ENCODE peak calls at places on chromosome 9, in six cellular contexts. Q, O, F, G, M and Y are unnamed samples.

GRCh38 chr9:128304151-128304970 is 17.9 kb downstream of the TRUB2 start:
- DNase-seq in M (no peak), G (peak; percentile 11), O (no peak), Q (no peak), F (no peak), Y (no peak)

GRCh38 chr9:131669234-131670172 is 70.4 kb downstream of the RAPGEF1 start:
- DNase-seq in Q (no peak), O (no peak), M (no peak), F (no peak), G (no peak), Y (no peak)

GRCh38 chr9:12702160-12702758 is 9.1 kb downstream of the TYRP1 start:
- DNase-seq in G (peak; percentile 62), F (peak; percentile 29), Q (no peak), M (peak; percentile 60), O (peak; percentile 57), Y (peak; percentile 34)

GRCh38 chr9:113463418-113464285 is at the start of gene RGS3:
- DNase-seq in F (no peak), O (peak; percentile 77), G (no peak), Q (peak; percentile 75), M (no peak), Y (no peak)

GRCh38 chr9:74777136-74777879 is 110.4 kb downstream of the TRPM6 start:
- DNase-seq in F (peak; percentile 19), Q (no peak), O (peak; percentile 51), G (peak; percentile 57), M (peak; percentile 55), Y (peak; percentile 46)

GRCh38 chr9:127516835-127517607 is 65.7 kb downstream of the LRSAM1 start:
- DNase-seq in O (no peak), G (no peak), Q (no peak), F (no peak), M (no peak), Y (no peak)

GRCh38 chr9:108978121-108978694 is 35.1 kb downstream of the CTNNAL1 start:
- DNase-seq in G (no peak), F (no peak), Q (no peak), M (no peak), O (no peak), Y (peak; percentile 20)

GRCh38 chr9:136247947-136248637 is 2.5 kb upstream of the QSOX2 start:
- DNase-seq in Q (no peak), M (no peak), O (no peak), F (no peak), G (no peak), Y (no peak)

GRCh38 chr9:80648336-80648735 is 1041.0 kb downstream of the TLE1 start:
- DNase-seq in O (no peak), G (no peak), F (no peak), M (peak; percentile 78), Q (no peak), Y (no peak)

GRCh38 chr9:82930116-82930515 is 132.8 kb downstream of the RASEF start:
- DNase-seq in F (no peak), M (no peak), G (no peak), Q (no peak), O (no peak), Y (no peak)

GRCh38 chr9:117160254-117160653 is 254.6 kb downstream of the ASTN2 start:
- DNase-seq in G (no peak), O (no peak), Q (no peak), F (no peak), M (no peak), Y (no peak)

GRCh38 chr9:113566011-113566711 is 102.6 kb downstream of the RGS3 start:
- DNase-seq in Q (no peak), O (no peak), G (no peak), M (no peak), F (no peak), Y (no peak)

GRCh38 chr9:135045264-135046155 is 42.0 kb upstream of the OLFM1 start:
- DNase-seq in G (no peak), F (no peak), O (no peak), M (no peak), Q (no peak), Y (no peak)